ENCODE peak calls at places on chromosome 18, in nine cellular contexts. One of them, this sample, is unnamed.

GRCh38 chr18:55124078-55124477 is 164.8 kb upstream of the CCDC68 start:
- DNase-seq in Peyer's patch: no peak
- DNase-seq in heart left ventricle: no peak
- DNase-seq in right lobe of liver: no peak
- DNase-seq in sigmoid colon: no peak
- DNase-seq in suprapubic skin: no peak
- DNase-seq in stomach: no peak
- DNase-seq in adrenal gland: no peak
- DNase-seq in IMR-90: peak; percentile 16
- DNase-seq in this sample: no peak

GRCh38 chr18:53795061-53795460 is 429.4 kb downstream of the MBD2 start:
- DNase-seq in heart left ventricle: no peak
- DNase-seq in right lobe of liver: no peak
- DNase-seq in suprapubic skin: no peak
- DNase-seq in stomach: no peak
- DNase-seq in sigmoid colon: no peak
- DNase-seq in adrenal gland: no peak
- DNase-seq in IMR-90: no peak
- DNase-seq in Peyer's patch: no peak
- DNase-seq in this sample: no peak

GRCh38 chr18:48831802-48832201 is 119.0 kb downstream of the SMAD7 start:
- DNase-seq in stomach: peak; percentile 5
- DNase-seq in sigmoid colon: no peak
- DNase-seq in heart left ventricle: no peak
- DNase-seq in Peyer's patch: peak; percentile 18
- DNase-seq in suprapubic skin: no peak
- DNase-seq in IMR-90: no peak
- DNase-seq in adrenal gland: no peak
- DNase-seq in right lobe of liver: peak; percentile 15
- DNase-seq in this sample: no peak

GRCh38 chr18:845152-845819 is 33.2 kb upstream of the YES1 start:
- DNase-seq in heart left ventricle: no peak
- DNase-seq in adrenal gland: no peak
- DNase-seq in right lobe of liver: no peak
- DNase-seq in suprapubic skin: no peak
- DNase-seq in IMR-90: peak; percentile 63
- DNase-seq in Peyer's patch: no peak
- DNase-seq in stomach: no peak
- DNase-seq in sigmoid colon: no peak
- DNase-seq in this sample: peak; percentile 21

GRCh38 chr18:77099501-77100370 is 32.8 kb downstream of the MBP start:
- DNase-seq in right lobe of liver: no peak
- DNase-seq in suprapubic skin: no peak
- DNase-seq in sigmoid colon: no peak
- DNase-seq in adrenal gland: no peak
- DNase-seq in IMR-90: no peak
- DNase-seq in stomach: no peak
- DNase-seq in heart left ventricle: no peak
- DNase-seq in Peyer's patch: peak; percentile 77
- DNase-seq in this sample: no peak

GRCh38 chr18:79380816-79381806 is 14.6 kb upstream of the NFATC1 start:
- DNase-seq in heart left ventricle: peak; percentile 71
- DNase-seq in stomach: peak; percentile 74
- DNase-seq in Peyer's patch: peak; percentile 85
- DNase-seq in suprapubic skin: peak; percentile 81
- DNase-seq in IMR-90: peak; percentile 29
- DNase-seq in adrenal gland: peak; percentile 65
- DNase-seq in sigmoid colon: peak; percentile 84
- DNase-seq in right lobe of liver: peak; percentile 68
- DNase-seq in this sample: peak; percentile 78

GRCh38 chr18:48676756-48677368 is 138.0 kb downstream of the CTIF start:
- DNase-seq in right lobe of liver: peak; percentile 75
- DNase-seq in IMR-90: peak; percentile 38
- DNase-seq in sigmoid colon: peak; percentile 83
- DNase-seq in heart left ventricle: peak; percentile 78
- DNase-seq in stomach: peak; percentile 65
- DNase-seq in adrenal gland: peak; percentile 85
- DNase-seq in Peyer's patch: peak; percentile 81
- DNase-seq in suprapubic skin: no peak
- DNase-seq in this sample: peak; percentile 69

GRCh38 chr18:76384114-76384790 is 110.8 kb downstream of the ZNF516 start:
- DNase-seq in adrenal gland: no peak
- DNase-seq in IMR-90: no peak
- DNase-seq in heart left ventricle: peak; percentile 5
- DNase-seq in sigmoid colon: peak; percentile 46
- DNase-seq in Peyer's patch: peak; percentile 28
- DNase-seq in suprapubic skin: no peak
- DNase-seq in right lobe of liver: no peak
- DNase-seq in stomach: no peak
- DNase-seq in this sample: peak; percentile 18

GRCh38 chr18:11665146-11665545 is 23.9 kb upstream of the GNAL start:
- DNase-seq in Peyer's patch: no peak
- DNase-seq in suprapubic skin: no peak
- DNase-seq in stomach: no peak
- DNase-seq in heart left ventricle: no peak
- DNase-seq in adrenal gland: no peak
- DNase-seq in sigmoid colon: no peak
- DNase-seq in IMR-90: no peak
- DNase-seq in right lobe of liver: no peak
- DNase-seq in this sample: no peak

GRCh38 chr18:28043631-28044030 is 133.3 kb downstream of the CDH2 start:
- DNase-seq in IMR-90: no peak
- DNase-seq in sigmoid colon: no peak
- DNase-seq in Peyer's patch: no peak
- DNase-seq in stomach: no peak
- DNase-seq in right lobe of liver: no peak
- DNase-seq in suprapubic skin: no peak
- DNase-seq in heart left ventricle: no peak
- DNase-seq in adrenal gland: no peak
- DNase-seq in this sample: no peak

GRCh38 chr18:36365836-36366775 is 68.6 kb downstream of the FHOD3 start:
- DNase-seq in adrenal gland: peak; percentile 49
- DNase-seq in suprapubic skin: no peak
- DNase-seq in Peyer's patch: no peak
- DNase-seq in sigmoid colon: no peak
- DNase-seq in stomach: no peak
- DNase-seq in heart left ventricle: no peak
- DNase-seq in IMR-90: no peak
- DNase-seq in right lobe of liver: no peak
- DNase-seq in this sample: no peak

GRCh38 chr18:72910045-72910444 is 42.3 kb upstream of the NETO1 start:
- DNase-seq in suprapubic skin: no peak
- DNase-seq in adrenal gland: no peak
- DNase-seq in Peyer's patch: no peak
- DNase-seq in sigmoid colon: no peak
- DNase-seq in heart left ventricle: no peak
- DNase-seq in stomach: no peak
- DNase-seq in right lobe of liver: no peak
- DNase-seq in IMR-90: no peak
- DNase-seq in this sample: no peak

GRCh38 chr18:46624127-46624526 is 32.9 kb downstream of the LOXHD1 start:
- DNase-seq in suprapubic skin: no peak
- DNase-seq in sigmoid colon: no peak
- DNase-seq in Peyer's patch: no peak
- DNase-seq in heart left ventricle: no peak
- DNase-seq in adrenal gland: no peak
- DNase-seq in IMR-90: no peak
- DNase-seq in right lobe of liver: no peak
- DNase-seq in stomach: no peak
- DNase-seq in this sample: no peak

GRCh38 chr18:63312731-63313408 is 6.7 kb downstream of the BCL2 start:
- DNase-seq in IMR-90: no peak
- DNase-seq in stomach: no peak
- DNase-seq in right lobe of liver: no peak
- DNase-seq in heart left ventricle: no peak
- DNase-seq in sigmoid colon: no peak
- DNase-seq in Peyer's patch: no peak
- DNase-seq in suprapubic skin: no peak
- DNase-seq in adrenal gland: no peak
- DNase-seq in this sample: no peak
- H3K4me3 ChIP-seq in IMR-90: no peak overlapping the region
- H3K4me3 ChIP-seq in stomach: no peak overlapping the region
- H3K4me3 ChIP-seq in right lobe of liver: no peak overlapping the region
- H3K4me3 ChIP-seq in heart left ventricle: no peak overlapping the region
- H3K4me3 ChIP-seq in sigmoid colon: no peak overlapping the region
- H3K4me3 ChIP-seq in Peyer's patch: no peak overlapping the region
- H3K4me3 ChIP-seq in suprapubic skin: no peak overlapping the region
- H3K4me3 ChIP-seq in adrenal gland: no peak overlapping the region
- H3K4me3 ChIP-seq in this sample: no peak overlapping the region

DNA sequence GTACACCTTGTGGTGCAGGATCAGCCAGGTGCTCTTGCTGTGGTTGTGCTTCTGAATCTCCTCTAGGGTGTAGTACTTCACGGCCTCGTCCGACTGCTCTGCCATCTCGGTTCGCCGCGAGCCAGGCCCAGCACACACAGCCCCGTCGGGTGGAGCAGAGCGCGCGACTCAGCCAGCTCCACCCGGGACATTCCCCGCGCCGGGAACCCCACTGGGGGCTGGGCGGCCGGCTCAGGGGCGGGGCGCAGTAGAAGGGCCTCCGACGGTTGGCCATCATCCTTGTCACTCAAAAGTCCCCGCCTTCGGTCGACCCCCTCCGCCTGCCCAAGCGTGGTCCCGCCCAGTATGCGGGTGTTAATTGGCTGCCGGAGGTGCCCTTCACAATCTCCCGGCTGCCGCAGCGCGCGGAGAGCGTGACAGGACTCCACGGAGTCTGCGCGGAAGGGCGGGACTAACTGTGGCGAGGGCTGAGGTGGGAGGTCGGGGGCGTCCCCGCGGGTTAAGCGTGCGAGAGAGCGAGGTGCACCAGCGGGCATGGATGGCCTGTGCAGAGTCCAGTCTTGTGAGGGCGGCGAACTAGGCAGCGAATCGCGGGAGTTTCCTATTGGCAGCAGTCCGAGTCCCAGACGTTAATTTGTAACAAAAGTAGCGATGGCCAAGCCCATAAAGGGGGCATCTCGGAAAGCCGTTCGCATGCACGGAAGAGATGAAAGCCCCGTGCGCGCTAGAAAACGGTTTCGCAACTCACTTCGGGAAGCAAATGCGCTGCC is at the start of gene CYB5A:
- DNase-seq in suprapubic skin: peak; percentile 98
- DNase-seq in right lobe of liver: peak; percentile 100
- DNase-seq in sigmoid colon: peak; percentile 99
- DNase-seq in heart left ventricle: peak; percentile 99
- DNase-seq in adrenal gland: peak; percentile 97
- DNase-seq in Peyer's patch: peak; percentile 99
- DNase-seq in stomach: peak; percentile 98
- DNase-seq in IMR-90: peak; percentile 93
- DNase-seq in this sample: peak; percentile 100
- TF ChIP-seq POLR2A in suprapubic skin: peak; percentile 38
- TF ChIP-seq POLR2A in right lobe of liver: peak; percentile 87
- TF ChIP-seq POLR2A in sigmoid colon: peak; percentile 36
- TF ChIP-seq POLR2A in heart left ventricle: no peak
- TF ChIP-seq POLR2A in adrenal gland: peak; percentile 27
- TF ChIP-seq POLR2A in Peyer's patch: peak; percentile 73
- TF ChIP-seq POLR2A in stomach: peak; percentile 38
- TF ChIP-seq POLR2A in IMR-90: no peak
- TF ChIP-seq POLR2A in this sample: peak; percentile 48

DNA sequence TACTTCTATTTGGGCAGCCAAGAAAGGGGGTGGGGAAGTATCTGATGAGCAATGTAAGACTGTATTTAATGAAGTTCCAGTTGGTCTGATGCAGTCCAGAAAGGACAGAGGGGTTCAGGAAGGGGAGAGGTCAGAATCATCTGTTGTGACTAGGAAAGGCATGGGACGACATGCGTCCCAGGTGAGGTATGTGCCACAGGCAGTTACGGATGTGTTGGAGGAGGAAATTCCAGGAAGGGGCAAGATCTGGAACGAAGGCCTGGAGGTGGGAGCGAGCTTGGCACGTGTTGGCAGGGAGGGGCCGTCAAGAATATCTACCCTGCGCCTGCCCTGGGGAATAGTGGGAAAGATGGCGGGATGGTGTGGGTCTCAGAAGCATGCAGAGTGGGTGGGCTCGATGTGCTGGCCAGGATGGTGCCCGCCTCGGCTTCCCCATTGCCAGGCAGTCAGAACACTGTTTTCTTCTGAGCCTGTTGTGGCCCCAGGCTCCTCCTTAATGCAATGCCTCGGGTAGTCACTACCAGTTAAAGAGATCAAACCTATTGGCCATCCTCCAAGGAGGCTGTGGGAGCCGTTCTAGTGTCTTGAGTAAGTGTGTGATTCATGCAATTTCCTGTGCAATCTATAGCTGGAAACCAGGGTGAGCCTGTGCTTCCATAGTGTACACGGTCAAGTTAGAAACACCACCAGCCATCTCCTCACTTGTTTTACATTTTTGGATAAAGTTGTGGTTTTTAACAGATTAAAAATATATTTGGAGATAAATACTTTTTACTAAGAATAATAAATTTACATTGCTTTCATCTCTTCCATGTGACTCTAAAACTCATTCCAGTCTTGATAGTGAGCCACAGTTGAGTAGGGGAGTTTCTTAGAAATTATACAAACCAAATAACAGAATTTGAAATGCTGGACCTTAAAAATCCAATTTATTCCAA is 57.6 kb upstream of the TXNDC2 start:
- DNase-seq in sigmoid colon: peak; percentile 81
- DNase-seq in Peyer's patch: peak; percentile 78
- DNase-seq in suprapubic skin: no peak
- DNase-seq in right lobe of liver: no peak
- DNase-seq in heart left ventricle: no peak
- DNase-seq in adrenal gland: peak; percentile 85
- DNase-seq in stomach: peak; percentile 56
- DNase-seq in IMR-90: peak; percentile 100
- DNase-seq in this sample: peak; percentile 71
- H3K4me3 ChIP-seq in sigmoid colon: no peak overlapping the region
- H3K4me3 ChIP-seq in Peyer's patch: no peak overlapping the region
- H3K4me3 ChIP-seq in suprapubic skin: no peak overlapping the region
- H3K4me3 ChIP-seq in right lobe of liver: no peak overlapping the region
- H3K4me3 ChIP-seq in heart left ventricle: no peak overlapping the region
- H3K4me3 ChIP-seq in adrenal gland: no peak overlapping the region
- H3K4me3 ChIP-seq in stomach: no peak overlapping the region
- H3K4me3 ChIP-seq in IMR-90: no peak overlapping the region
- H3K4me3 ChIP-seq in this sample: no peak overlapping the region

DNA sequence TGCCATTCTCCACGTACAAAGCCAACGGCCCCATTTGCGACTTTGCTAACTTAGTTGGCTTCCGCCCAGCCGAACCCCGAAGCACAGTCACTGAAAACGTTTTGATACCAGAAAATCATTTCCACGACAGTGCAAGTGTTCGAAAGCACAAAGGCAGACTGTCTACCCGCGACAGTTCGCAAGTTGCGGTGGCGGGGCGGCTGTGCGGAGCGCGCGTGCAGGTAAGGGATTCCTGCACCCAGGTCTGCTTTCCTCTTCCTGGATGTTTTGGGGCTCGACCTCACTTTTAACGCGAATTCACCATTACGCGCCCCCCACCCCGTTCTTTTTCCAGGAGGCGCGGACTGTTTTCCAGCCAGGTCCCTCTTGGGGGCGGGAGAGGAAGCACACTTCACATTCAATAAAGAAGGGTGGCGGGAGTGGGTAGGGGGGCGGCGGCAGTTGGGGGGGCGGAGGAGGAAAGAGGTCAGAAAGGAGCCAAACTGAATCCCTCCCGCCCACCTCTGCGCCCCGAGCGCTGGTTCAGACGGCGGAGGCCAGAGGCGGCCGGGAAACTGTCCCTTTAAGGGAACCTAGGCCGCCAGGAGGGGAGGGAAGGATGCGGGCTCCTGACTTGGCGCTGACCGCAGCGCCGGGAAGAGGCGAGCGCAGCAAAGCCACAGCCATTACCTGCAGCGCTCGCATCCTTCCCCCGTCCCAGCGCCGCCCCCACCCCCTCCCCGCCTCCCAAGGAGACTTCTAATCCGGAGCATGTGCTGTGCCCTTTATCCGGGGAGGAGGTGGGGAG is 107.5 kb upstream of the KCTD1 start:
- DNase-seq in right lobe of liver: peak; percentile 76
- DNase-seq in heart left ventricle: peak; percentile 53
- DNase-seq in Peyer's patch: no peak
- DNase-seq in stomach: peak; percentile 70
- DNase-seq in IMR-90: peak; percentile 11
- DNase-seq in sigmoid colon: peak; percentile 79
- DNase-seq in suprapubic skin: peak; percentile 67
- DNase-seq in adrenal gland: peak; percentile 76
- DNase-seq in this sample: peak; percentile 59
- TF ChIP-seq POLR2A in right lobe of liver: no peak
- TF ChIP-seq POLR2A in heart left ventricle: no peak
- TF ChIP-seq POLR2A in Peyer's patch: no peak
- TF ChIP-seq POLR2A in stomach: no peak
- TF ChIP-seq POLR2A in IMR-90: no peak
- TF ChIP-seq POLR2A in sigmoid colon: no peak
- TF ChIP-seq POLR2A in suprapubic skin: no peak
- TF ChIP-seq POLR2A in adrenal gland: peak; percentile 25
- TF ChIP-seq POLR2A in this sample: no peak